ENCODE peak calls at places on chromosomes 5 and 9, in five cellular contexts. B, I, M, P and W are unnamed samples.

GRCh38 chr5:126364206-126364902 is 58.9 kb upstream of the GRAMD2B start:
- DNase-seq in B (no peak), I (no peak), M (no peak), P (no peak), W (no peak)

GRCh38 chr5:71932131-71932635 is 175.1 kb upstream of the MAP1B start:
- DNase-seq in B (no peak), I (no peak), M (no peak), P (no peak), W (no peak)

GRCh38 chr9:101915479-101915878 is 177.0 kb upstream of the GRIN3A start:
- DNase-seq in B (no peak), I (no peak), M (no peak), P (no peak), W (no peak)

GRCh38 chr5:98735806-98736507 is 37.5 kb upstream of the RGMB start:
- DNase-seq in B (no peak), I (no peak), M (no peak), P (no peak), W (peak)

GRCh38 chr9:101848485-101848919 is 110.1 kb upstream of the GRIN3A start:
- DNase-seq in B (no peak), I (no peak), M (no peak), P (no peak), W (no peak)

GRCh38 chr9:95085036-95085770 is 232.3 kb downstream of the FANCC start:
- DNase-seq in B (no peak), I (no peak), M (no peak), P (no peak), W (no peak)

GRCh38 chr9:13369426-13369825 is 89.9 kb upstream of the MPDZ start:
- DNase-seq in B (no peak), I (no peak), M (no peak), P (no peak), W (no peak)

GRCh38 chr5:81679885-81680284 is 71.0 kb downstream of the SSBP2 start:
- DNase-seq in B (no peak), I (no peak), M (no peak), P (no peak), W (no peak)

GRCh38 chr5:110251366-110251765 is 475.1 kb downstream of the TMEM232 start:
- DNase-seq in B (no peak), I (no peak), M (no peak), P (no peak), W (no peak)

GRCh38 chr5:7869474-7870136 is 657 bp downstream of the MTRR start:
- DNase-seq in B (peak), I (no peak), M (peak), P (no peak), W (no peak)

GRCh38 chr9:88230612-88231011 is 92.3 kb upstream of the SPATA31C2 start:
- DNase-seq in B (no peak), I (no peak), M (no peak), P (no peak), W (no peak)

GRCh38 chr9:92947268-92948031 is at the start of gene FGD3:
- DNase-seq in B (peak), I (peak), M (no peak), P (no peak), W (no peak)

GRCh38 chr5:29930316-29930715 is 1263.2 kb upstream of the CDH6 start:
- DNase-seq in B (no peak), I (no peak), M (no peak), P (no peak), W (no peak)

GRCh38 chr5:143198332-143198731 is 205.2 kb downstream of the NR3C1 start:
- DNase-seq in B (no peak), I (no peak), M (no peak), P (no peak), W (no peak)

GRCh38 chr5:1332461-1333001 is 12.4 kb downstream of the CLPTM1L start:
- DNase-seq in B (peak), I (no peak), M (peak), P (no peak), W (no peak)

GRCh38 chr5:33905381-33905780 is 13.6 kb upstream of the ADAMTS12 start:
- DNase-seq in B (no peak), I (no peak), M (no peak), P (no peak), W (no peak)

GRCh38 chr5:145574889-145575573 is 260.1 kb downstream of the PRELID2 start:
- DNase-seq in B (no peak), I (no peak), M (no peak), P (no peak), W (no peak)

GRCh38 chr9:81687521-81688261 is 1.7 kb downstream of the TLE1 start:
- DNase-seq in B (no peak), I (peak), M (no peak), P (peak), W (no peak)

GRCh38 chr9:134438204-134438788 is 112.0 kb downstream of the RXRA start:
- DNase-seq in B (no peak), I (no peak), M (peak), P (no peak), W (no peak)

GRCh38 chr5:102875672-102876071 is 120.6 kb downstream of the PAM start:
- DNase-seq in B (no peak), I (no peak), M (no peak), P (no peak), W (no peak)

GRCh38 chr5:150774145-150774544 is 4.4 kb upstream of the SMIM3 start:
- DNase-seq in B (no peak), I (no peak), M (no peak), P (no peak), W (peak)

GRCh38 chr5:126811515-126812198 is 34.7 kb downstream of the LMNB1 start:
- DNase-seq in B (peak), I (no peak), M (no peak), P (no peak), W (no peak)

GRCh38 chr5:156497816-156498215 is 170.9 kb downstream of the SGCD start:
- DNase-seq in B (no peak), I (no peak), M (no peak), P (no peak), W (no peak)

GRCh38 chr5:56060276-56061110 is 65.7 kb upstream of the IL6ST start:
- DNase-seq in B (peak), I (no peak), M (no peak), P (no peak), W (no peak)

GRCh38 chr9:13139641-13140171 is 139.8 kb downstream of the MPDZ start:
- DNase-seq in B (no peak), I (no peak), M (no peak), P (no peak), W (peak)

GRCh38 chr5:140828402-140828737 is 610 bp downstream of the PCDHA6 start:
- DNase-seq in B (no peak), I (no peak), M (no peak), P (no peak), W (no peak)

GRCh38 chr9:12414514-12414913 is 278.7 kb upstream of the TYRP1 start:
- DNase-seq in B (no peak), I (no peak), M (no peak), P (no peak), W (no peak)

GRCh38 chr5:102975457-102976182 is 144.3 kb downstream of the GIN1 start:
- DNase-seq in B (no peak), I (no peak), M (no peak), P (no peak), W (peak)

GRCh38 chr5:127074466-127074865 is 1.2 kb upstream of the C5orf63 start:
- DNase-seq in B (no peak), I (no peak), M (no peak), P (no peak), W (no peak)

GRCh38 chr9:71675129-71675856 is 93.0 kb downstream of the CEMIP2 start:
- DNase-seq in B (no peak), I (no peak), M (no peak), P (no peak), W (no peak)

GRCh38 chr5:157744055-157745011 is 821 bp downstream of the LSM11 start:
- DNase-seq in B (peak), I (peak), M (peak), P (peak), W (no peak)

GRCh38 chr5:179732918-179733763 is 519 bp downstream of the MAML1 start:
- DNase-seq in B (peak), I (peak), M (peak), P (peak), W (no peak)

DNA sequence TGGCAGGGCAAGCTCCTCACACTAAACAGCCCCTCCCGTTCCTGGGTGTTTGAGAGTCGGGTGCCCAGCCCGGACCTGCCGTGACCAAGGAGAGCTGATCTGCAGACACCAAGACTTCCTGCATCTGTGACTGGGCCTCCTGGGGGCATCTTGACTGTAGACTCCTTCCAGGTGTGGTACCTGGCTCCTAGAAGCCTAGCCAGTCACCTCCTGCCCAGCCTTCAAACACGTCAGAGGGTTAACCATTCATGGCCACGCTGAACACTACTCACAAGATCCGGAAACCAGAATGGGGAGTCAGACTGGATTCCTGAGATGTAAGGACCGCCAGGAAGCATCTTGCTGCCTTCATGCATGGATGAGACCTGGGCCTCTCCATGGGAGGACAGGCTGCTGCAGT is 3.7 kb upstream of the LCN2 start:
- DNase-seq in B (no peak), I (no peak), M (no peak), P (no peak), W (no peak)
- H3K4me3 ChIP-seq in B (no peak), I (no peak), M (no peak), P (no peak), W (no peak)

GRCh38 chr5:65624025-65624569 is at the start of gene TRIM23:
- DNase-seq in B (peak), I (peak), M (peak), P (peak), W (peak)
- H3K4me3 ChIP-seq in B (peak), I (peak), M (peak), P (peak), W (peak)

GRCh38 chr5:158979749-158980521 is 119.8 kb downstream of the EBF1 start:
- DNase-seq in B (no peak), I (no peak), M (no peak), P (peak), W (no peak)

GRCh38 chr5:158976035-158976434 is 123.7 kb downstream of the EBF1 start:
- DNase-seq in B (no peak), I (no peak), M (no peak), P (no peak), W (peak)

GRCh38 chr5:158977642-158978041 is 122.1 kb downstream of the EBF1 start:
- DNase-seq in B (no peak), I (no peak), M (no peak), P (no peak), W (no peak)

GRCh38 chr5:158978061-158978745 is 121.5 kb downstream of the EBF1 start:
- DNase-seq in B (no peak), I (no peak), M (no peak), P (no peak), W (peak)

GRCh38 chr5:158979290-158979689 is 120.4 kb downstream of the EBF1 start:
- DNase-seq in B (no peak), I (peak), M (no peak), P (no peak), W (no peak)
- H3K4me3 ChIP-seq in B (no peak), I (no peak), M (no peak), P (no peak), W (no peak)

DNA sequence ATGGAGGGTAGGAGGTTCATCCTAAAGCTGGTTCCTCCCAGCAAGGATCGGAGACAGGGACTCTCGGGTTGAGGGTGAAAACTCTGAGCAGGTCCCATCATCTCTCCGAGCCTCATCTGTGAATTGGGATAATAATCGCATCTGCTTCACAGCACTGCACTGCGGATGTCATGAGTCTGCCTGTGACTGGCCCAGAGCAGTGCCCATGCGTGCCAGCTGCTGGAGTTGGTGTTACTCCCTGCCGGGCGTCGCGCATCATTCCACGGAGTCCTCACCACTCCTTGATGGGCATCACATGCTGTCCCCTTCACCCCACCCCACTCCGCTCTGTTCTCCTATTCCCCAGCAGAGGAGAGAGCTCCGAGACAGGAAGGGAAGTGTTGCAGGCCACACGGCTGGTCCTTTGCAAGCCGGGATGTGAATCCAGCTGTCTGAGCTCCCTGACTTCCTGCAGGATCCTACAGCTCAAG is 35.1 kb upstream of the ORM1 start:
- DNase-seq in B (no peak), I (no peak), M (no peak), P (peak), W (no peak)
- H3K4me3 ChIP-seq in B (no peak), I (no peak), M (no peak), P (no peak), W (no peak)

GRCh38 chr5:96978812-96979449 is 43.1 kb downstream of the LNPEP start:
- DNase-seq in B (no peak), I (peak), M (no peak), P (no peak), W (peak)
- H3K4me3 ChIP-seq in B (no peak), I (no peak), M (no peak), P (no peak), W (no peak)